ENCODE peak calls at places on chromosome X, in ten cellular contexts. W is aorta; Z is Karpas-422; L is HFF-Myc; F is CD8-positive, alpha-beta T cell; C is cardiac fibroblast; H is adipocyte; P is esophagus squamous epithelium; T is mesendoderm; R is mesenchymal stem cell. S is an unnamed sample.

GRCh38 chrX:16695079-16695676 is 17.3 kb downstream of the CTPS2 start:
- DNase-seq in W (peak), Z (peak), L (no peak), F (peak), C (peak), H (peak), P (no peak), T (peak), R (peak), S (peak)

GRCh38 chrX:105299286-105299685 is 78.8 kb upstream of the TEX13A start:
- DNase-seq in W (no peak), Z (no peak), L (no peak), F (no peak), C (no peak), H (no peak), P (no peak), T (peak), R (no peak), S (no peak)

GRCh38 chrX:120562569-120562926 is 1.8 kb upstream of the CUL4B start:
- DNase-seq in W (no peak), Z (no peak), L (no peak), F (no peak), C (no peak), H (no peak), P (no peak), T (no peak), R (no peak), S (no peak)

GRCh38 chrX:9148626-9149385 is 114.9 kb upstream of the FAM9B start:
- DNase-seq in W (no peak), Z (no peak), L (no peak), F (no peak), C (peak), H (peak), P (no peak), T (peak), R (peak), S (peak)

GRCh38 chrX:19064175-19064574 is 58.1 kb downstream of the ADGRG2 start:
- DNase-seq in W (no peak), Z (no peak), L (no peak), F (no peak), C (peak), H (no peak), P (no peak), T (peak), R (peak), S (peak)

GRCh38 chrX:115189110-115189509 is at the start of gene RBMXL3:
- DNase-seq in W (no peak), Z (no peak), L (no peak), F (no peak), C (no peak), H (no peak), P (no peak), T (no peak), R (no peak), S (no peak)

GRCh38 chrX:105821471-105822081 is 763 bp upstream of the NRK start:
- DNase-seq in W (peak), Z (no peak), L (no peak), F (no peak), C (peak), H (peak), P (no peak), T (peak), R (peak), S (no peak)

GRCh38 chrX:129983575-129984131 is 1.2 kb downstream of the BCORL1 start:
- DNase-seq in W (peak), Z (no peak), L (no peak), F (no peak), C (no peak), H (peak), P (no peak), T (no peak), R (no peak), S (peak)

GRCh38 chrX:105876658-105877057 is 54.3 kb downstream of the NRK start:
- DNase-seq in W (no peak), Z (peak), L (no peak), F (no peak), C (peak), H (peak), P (no peak), T (peak), R (peak), S (peak)

GRCh38 chrX:24341795-24342194 is 18.6 kb upstream of the SUPT20HL1 start:
- DNase-seq in W (no peak), Z (no peak), L (no peak), F (no peak), C (peak), H (peak), P (no peak), T (no peak), R (peak), S (peak)

GRCh38 chrX:1581132-1581531 is 10.3 kb upstream of the AKAP17A start:
- DNase-seq in W (no peak), Z (peak), L (peak), F (peak), C (peak), H (peak), P (no peak), T (peak), R (peak), S (peak)

GRCh38 chrX:84182521-84182920 is 5.5 kb downstream of the RPS6KA6 start:
- DNase-seq in W (no peak), Z (peak), L (no peak), F (no peak), C (no peak), H (no peak), P (no peak), T (peak), R (no peak), S (no peak)

GRCh38 chrX:84189125-84189524 is 1.1 kb upstream of the RPS6KA6 start:
- DNase-seq in W (no peak), Z (peak), L (no peak), F (no peak), C (no peak), H (no peak), P (no peak), T (peak), R (no peak), S (no peak)

GRCh38 chrX:84187501-84188319 is at the start of gene RPS6KA6:
- DNase-seq in W (peak), Z (peak), L (no peak), F (no peak), C (no peak), H (peak), P (no peak), T (peak), R (peak), S (peak)

GRCh38 chrX:84188320-84188834 is 378 bp upstream of the RPS6KA6 start:
- DNase-seq in W (peak), Z (peak), L (peak), F (no peak), C (peak), H (peak), P (no peak), T (peak), R (peak), S (peak)

DNA sequence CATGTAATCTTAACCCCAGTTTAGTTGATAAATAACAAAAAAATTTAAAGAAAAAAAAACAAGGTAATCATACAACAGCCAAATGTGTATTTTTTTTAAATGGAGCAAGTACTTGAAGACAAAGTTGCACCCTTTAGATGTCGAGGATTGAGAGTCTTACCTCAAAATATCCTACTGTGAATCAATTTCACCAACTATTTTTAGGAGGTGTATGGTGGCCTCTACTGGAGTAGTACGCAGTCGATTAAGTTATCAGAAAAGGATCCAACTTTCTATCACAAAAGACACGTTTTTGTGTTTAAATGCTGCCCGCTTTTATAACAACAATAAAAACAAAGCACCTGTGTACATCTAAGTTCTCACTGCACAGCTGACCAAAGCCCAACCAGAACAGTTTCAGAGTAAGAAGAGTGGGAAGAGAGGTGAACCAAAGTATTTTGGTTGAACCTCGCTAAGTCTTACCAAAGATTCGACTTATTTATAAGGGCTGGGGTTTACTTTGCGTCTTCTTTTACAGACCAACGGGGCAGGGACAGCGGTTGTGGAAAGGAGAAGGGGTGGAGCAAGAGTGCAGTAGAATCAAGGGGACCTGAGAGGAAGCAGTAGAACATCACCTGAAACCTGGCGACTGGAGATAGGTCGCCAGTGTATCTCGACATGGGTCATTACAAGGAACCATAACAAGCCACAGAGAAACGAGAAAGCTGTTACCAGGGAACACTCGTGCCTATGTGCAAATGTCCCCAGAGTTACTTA is 1.2 kb downstream of the RPS6KA6 start:
- DNase-seq in W (no peak), Z (peak), L (no peak), F (no peak), C (no peak), H (no peak), P (no peak), T (peak), R (peak), S (no peak)
- H3K4me3 ChIP-seq in W (peak), Z (peak), L (peak), F (no peak), C (peak), H (peak), P (peak), T (peak), R (peak), S (peak)

GRCh38 chrX:13571136-13571535 is 1.7 kb downstream of the EGFL6 start:
- DNase-seq in W (no peak), Z (no peak), L (no peak), F (no peak), C (no peak), H (peak), P (no peak), T (no peak), R (peak), S (peak)

GRCh38 chrX:13574600-13574999 is 5.2 kb downstream of the EGFL6 start:
- DNase-seq in W (no peak), Z (no peak), L (no peak), F (no peak), C (no peak), H (no peak), P (no peak), T (no peak), R (no peak), S (no peak)

GRCh38 chrX:13570245-13570573 is 808 bp downstream of the EGFL6 start:
- DNase-seq in W (no peak), Z (no peak), L (no peak), F (no peak), C (no peak), H (no peak), P (no peak), T (no peak), R (no peak), S (no peak)

GRCh38 chrX:13569479-13570244 is at the start of gene EGFL6:
- DNase-seq in W (no peak), Z (no peak), L (no peak), F (no peak), C (no peak), H (no peak), P (no peak), T (peak), R (no peak), S (no peak)
- H3K4me3 ChIP-seq in W (peak), Z (no peak), L (peak), F (no peak), C (no peak), H (no peak), P (peak), T (no peak), R (no peak), S (peak)

GRCh38 chrX:106903856-106904528 is 851 bp upstream of the RIPPLY1 start:
- DNase-seq in W (no peak), Z (no peak), L (no peak), F (no peak), C (no peak), H (no peak), P (no peak), T (no peak), R (no peak), S (no peak)
- H3K4me3 ChIP-seq in W (no peak), Z (no peak), L (no peak), F (no peak), C (no peak), H (no peak), P (no peak), T (no peak), R (no peak), S (no peak)

GRCh38 chrX:13093489-13094140 is 49.2 kb upstream of the FAM9C start:
- DNase-seq in W (no peak), Z (no peak), L (no peak), F (no peak), C (no peak), H (no peak), P (no peak), T (no peak), R (no peak), S (no peak)
- H3K4me3 ChIP-seq in W (no peak), Z (no peak), L (no peak), F (no peak), C (no peak), H (no peak), P (no peak), T (no peak), R (no peak), S (no peak)

DNA sequence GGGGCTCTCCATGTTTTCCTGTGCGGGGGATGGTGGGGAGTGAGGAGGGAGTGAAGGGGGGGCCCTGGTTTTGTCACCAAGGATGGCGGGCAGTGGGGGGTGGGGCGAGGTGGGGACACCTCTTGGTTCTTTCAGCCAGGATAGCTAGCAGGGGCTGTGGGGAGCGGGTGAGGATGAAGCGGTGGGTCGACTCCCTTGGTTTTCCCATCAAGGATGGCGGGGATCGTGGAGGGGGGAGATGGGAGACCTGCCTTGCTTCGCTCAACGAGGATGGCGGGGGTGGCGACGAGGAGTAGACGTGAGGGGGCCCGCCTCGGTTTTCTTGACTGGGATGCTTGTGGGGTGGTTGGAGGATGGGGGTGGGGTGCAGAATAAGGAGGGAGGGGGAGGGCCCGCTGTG is 633 bp downstream of the FHL1 start:
- DNase-seq in W (peak), Z (no peak), L (no peak), F (no peak), C (no peak), H (peak), P (no peak), T (no peak), R (no peak), S (no peak)
- H3K4me3 ChIP-seq in W (peak), Z (no peak), L (peak), F (peak), C (peak), H (peak), P (peak), T (no peak), R (peak), S (peak)

S was measured in fibroblast of villous mesenchyme.